ENCODE peak calls at places on chromosomes 16 and 17, in five cellular contexts. N, T, R, H and P are unnamed samples.

GRCh38 chr17:10666921-10667320 is 9.8 kb upstream of the MYH3 start:
- DNase-seq in N (no peak), T (no peak), R (no peak), H (no peak), P (no peak)

GRCh38 chr16:66588981-66589713 is 9.9 kb downstream of the CMTM2 start:
- DNase-seq in N (peak), T (peak), R (peak), H (peak), P (peak)

GRCh38 chr17:79852748-79853147 is 13.5 kb upstream of the CBX4 start:
- DNase-seq in N (no peak), T (no peak), R (no peak), H (no peak), P (no peak)

GRCh38 chr17:11610999-11611566 is 12.8 kb downstream of the DNAH9 start:
- DNase-seq in N (no peak), T (no peak), R (no peak), H (no peak), P (no peak)

GRCh38 chr17:1563786-1564613 is 1.4 kb upstream of the PITPNA start:
- DNase-seq in N (no peak), T (no peak), R (no peak), H (no peak), P (no peak)

GRCh38 chr16:74753180-74753579 is 21.4 kb downstream of the FA2H start:
- DNase-seq in N (no peak), T (no peak), R (no peak), H (no peak), P (no peak)

GRCh38 chr17:1518410-1518809 is 2.0 kb upstream of the INPP5K start:
- DNase-seq in N (no peak), T (no peak), R (no peak), H (no peak), P (no peak)

GRCh38 chr17:39968731-39969130 is 5.9 kb downstream of the GSDMA start:
- DNase-seq in N (no peak), T (no peak), R (no peak), H (no peak), P (no peak)

GRCh38 chr17:64920419-64921172 is 1.3 kb upstream of the LRRC37A3 start:
- DNase-seq in N (no peak), T (no peak), R (no peak), H (peak), P (no peak)

GRCh38 chr17:50558955-50559614 is 1.4 kb upstream of the CACNA1G start:
- DNase-seq in N (peak), T (peak), R (no peak), H (no peak), P (no peak)

GRCh38 chr17:50144845-50145531 is 5.5 kb downstream of the PPP1R9B start:
- DNase-seq in N (no peak), T (no peak), R (no peak), H (no peak), P (no peak)

GRCh38 chr17:79658811-79659207 is 48.0 kb upstream of the RBFOX3 start:
- DNase-seq in N (no peak), T (no peak), R (peak), H (peak), P (peak)

GRCh38 chr16:67847064-67847861 is at the start of gene CENPT:
- DNase-seq in N (no peak), T (peak), R (peak), H (no peak), P (no peak)

GRCh38 chr16:91484-91883 is 13.5 kb downstream of the MPG start:
- DNase-seq in N (no peak), T (no peak), R (no peak), H (no peak), P (no peak)

GRCh38 chr17:43840814-43841213 is 6.2 kb upstream of the CD300LG start:
- DNase-seq in N (no peak), T (no peak), R (no peak), H (peak), P (no peak)

DNA sequence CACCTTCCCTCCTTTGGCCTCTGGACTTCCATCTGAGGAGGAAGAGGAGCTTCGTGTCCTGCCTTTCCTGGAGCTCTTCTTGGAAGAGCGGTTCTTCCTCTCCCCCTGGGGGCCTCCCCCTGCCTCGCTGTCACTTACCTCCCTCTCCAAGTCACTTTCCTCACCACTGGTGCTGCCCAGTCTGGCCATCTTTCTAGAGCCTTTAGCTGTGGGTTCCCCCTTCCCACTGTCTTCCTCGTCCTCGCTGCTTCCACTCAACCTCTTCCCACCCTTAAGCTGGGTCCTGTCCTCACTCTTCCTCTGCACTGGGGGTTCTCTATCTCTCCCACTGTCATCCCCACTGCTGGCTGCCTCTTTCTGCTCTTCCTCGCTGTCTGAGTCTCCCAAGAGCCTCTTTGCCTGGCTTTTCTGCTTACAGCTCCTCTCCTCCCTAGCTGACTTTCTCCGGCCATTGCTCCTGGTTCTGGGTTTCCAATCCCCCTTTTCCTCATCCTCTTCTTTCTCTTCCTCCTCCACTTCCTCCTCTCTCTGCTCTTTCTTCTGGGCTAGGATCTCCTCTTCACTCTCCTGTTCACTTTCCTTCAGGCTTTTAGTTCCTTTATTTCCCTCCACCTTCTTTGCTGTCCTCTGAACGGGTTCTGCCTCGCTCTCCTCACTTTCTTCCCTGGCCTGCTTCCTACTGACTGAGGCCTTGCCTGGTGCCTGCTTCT is 1.4 kb downstream of the HIRIP3 start:
- DNase-seq in N (no peak), T (no peak), R (no peak), H (no peak), P (no peak)
- H3K4me3 ChIP-seq in N (no peak), T (peak), R (peak), H (no peak), P (peak)

GRCh38 chr17:27345141-27345904 is 51.4 kb downstream of the WSB1 start:
- DNase-seq in N (no peak), T (no peak), R (no peak), H (no peak), P (no peak)
- H3K4me3 ChIP-seq in N (no peak), T (no peak), R (no peak), H (no peak), P (no peak)

GRCh38 chr16:85750021-85750826 is 672 bp downstream of the C16orf74 start:
- DNase-seq in N (no peak), T (peak), R (peak), H (no peak), P (peak)

GRCh38 chr16:85750827-85751641 is at the start of gene C16orf74:
- DNase-seq in N (no peak), T (peak), R (peak), H (peak), P (no peak)

GRCh38 chr16:85753559-85753958 is 2.7 kb upstream of the C16orf74 start:
- DNase-seq in N (no peak), T (no peak), R (no peak), H (no peak), P (no peak)

GRCh38 chr16:85752511-85753420 is 1.9 kb upstream of the C16orf74 start:
- DNase-seq in N (no peak), T (no peak), R (peak), H (no peak), P (no peak)

DNA sequence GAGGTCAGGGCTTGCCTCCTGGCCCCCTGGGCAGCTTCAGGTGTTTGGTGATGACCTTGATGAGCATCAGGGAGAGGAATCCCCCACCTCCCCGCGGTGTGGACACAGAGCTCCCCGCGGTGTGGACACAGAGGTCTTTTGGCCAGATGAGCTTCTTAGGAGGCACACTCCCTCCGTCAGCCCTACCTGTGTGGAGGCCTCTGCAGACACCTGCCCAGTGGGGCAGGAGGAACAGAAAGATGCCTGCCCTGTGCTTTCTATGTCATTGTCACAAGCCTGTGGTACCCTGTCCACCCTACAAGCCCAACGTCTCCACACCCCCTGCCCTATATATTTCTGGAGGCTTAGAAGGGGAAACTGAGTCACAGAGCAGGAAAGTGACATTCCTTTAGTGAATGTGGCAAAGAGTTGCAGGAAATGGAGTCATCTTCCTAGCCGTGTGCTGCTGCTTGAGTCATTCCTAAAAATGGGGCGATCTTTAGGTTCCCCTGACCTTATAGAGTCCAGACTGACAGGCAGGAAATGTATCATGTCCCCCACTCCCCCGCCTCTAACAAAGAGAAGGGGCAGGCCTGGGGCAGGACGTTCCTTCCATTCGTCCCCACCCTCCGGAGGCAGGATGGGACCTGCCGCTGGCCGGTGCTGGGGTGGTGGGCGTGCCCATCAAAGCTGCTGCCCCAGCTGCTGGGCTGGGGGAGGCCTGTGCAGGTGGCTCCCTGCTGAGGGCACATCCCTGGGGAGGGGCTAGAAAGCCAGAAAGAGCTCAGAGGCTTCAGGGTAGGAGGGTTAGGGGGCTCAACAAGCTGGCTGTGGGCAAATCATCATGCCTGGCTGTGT is 987 bp upstream of the C16orf74 start:
- DNase-seq in N (no peak), T (no peak), R (peak), H (no peak), P (no peak)
- H3K4me3 ChIP-seq in N (no peak), T (peak), R (peak), H (peak), P (no peak)

DNA sequence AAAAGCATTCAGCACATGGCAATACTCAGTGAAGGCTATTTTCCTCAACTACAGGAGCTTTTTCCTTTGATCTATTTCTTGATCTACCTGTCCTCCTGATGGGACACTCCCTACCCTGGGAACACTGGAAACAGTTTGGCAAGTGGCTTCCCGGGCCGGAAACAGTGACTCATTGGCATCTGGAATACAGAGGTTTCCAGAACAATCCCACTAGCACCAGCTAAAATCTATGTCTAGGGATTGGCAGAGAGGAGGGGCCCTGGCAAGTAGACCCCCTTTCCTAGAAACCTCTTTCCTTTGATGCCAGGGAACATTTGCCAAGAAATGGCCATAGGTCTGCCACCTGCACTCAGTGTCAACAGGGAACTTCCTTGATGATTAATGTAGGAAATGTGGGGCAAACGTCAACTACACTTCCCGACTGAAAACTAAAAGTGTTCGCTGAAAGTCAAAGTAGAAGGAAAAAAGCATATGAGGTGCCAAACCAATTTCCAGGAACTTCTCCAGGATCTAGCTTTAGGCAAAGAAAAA is 30.4 kb upstream of the FBXW10B start:
- DNase-seq in N (no peak), T (no peak), R (no peak), H (peak), P (no peak)
- H3K4me3 ChIP-seq in N (no peak), T (peak), R (no peak), H (peak), P (no peak)

DNA sequence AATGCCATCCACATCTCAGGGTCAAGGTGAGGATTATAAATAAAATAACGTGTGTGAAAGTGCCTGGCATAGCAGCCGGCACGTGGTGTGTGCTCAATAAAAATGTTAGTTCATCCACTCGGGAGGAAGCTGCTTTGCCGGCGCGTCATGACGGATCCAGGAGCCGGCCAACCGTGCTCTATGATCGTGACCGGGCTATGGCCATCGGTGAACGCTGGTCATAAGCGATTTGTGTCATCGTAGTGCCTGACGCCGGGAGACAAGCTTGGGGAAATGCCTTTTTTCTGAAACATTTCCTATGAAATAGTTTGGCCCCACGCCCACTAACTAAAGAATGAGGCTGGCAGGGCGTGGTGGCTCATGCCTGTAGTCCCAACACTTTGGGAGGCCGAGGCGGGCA is 74.0 kb downstream of the CMC2 start:
- DNase-seq in N (no peak), T (no peak), R (no peak), H (no peak), P (no peak)
- H3K4me3 ChIP-seq in N (no peak), T (peak), R (no peak), H (peak), P (no peak)

GRCh38 chr17:82667668-82668000 is 19.4 kb upstream of the WDR45B start:
- DNase-seq in N (no peak), T (no peak), R (no peak), H (no peak), P (no peak)

GRCh38 chr17:82670661-82671060 is 22.4 kb upstream of the WDR45B start:
- DNase-seq in N (no peak), T (no peak), R (no peak), H (no peak), P (no peak)

GRCh38 chr17:82668631-82669099 is 20.4 kb upstream of the WDR45B start:
- DNase-seq in N (peak), T (peak), R (peak), H (peak), P (no peak)

GRCh38 chr17:82668024-82668630 is 19.9 kb upstream of the WDR45B start:
- DNase-seq in N (no peak), T (no peak), R (no peak), H (no peak), P (no peak)

GRCh38 chr17:82671071-82671470 is 22.8 kb upstream of the WDR45B start:
- DNase-seq in N (no peak), T (no peak), R (no peak), H (no peak), P (no peak)
- H3K4me3 ChIP-seq in N (no peak), T (no peak), R (no peak), H (no peak), P (no peak)